ENCODE peak calls at places on chromosomes 16 and 17, in nine cellular contexts. T, X, K, M, G, A, Z, Y and U are unnamed samples.

GRCh38 chr17:59830007-59830630 is 62.6 kb downstream of the TUBD1 start:
- DNase-seq in G (no peak), M (no peak), Z (no peak), T (no peak), X (no peak), K (peak), A (no peak), Y (no peak), U (no peak)

GRCh38 chr16:49019081-49019633 is 262.5 kb downstream of the CBLN1 start:
- DNase-seq in A (no peak), K (no peak), T (no peak), Y (no peak), M (peak), Z (no peak), G (no peak), X (no peak), U (no peak)

GRCh38 chr17:5078106-5079028 is at the start of gene ZFP3:
- DNase-seq in Y (peak), K (peak), G (peak), X (peak), M (peak), Z (peak), A (no peak), T (peak), U (peak)

GRCh38 chr17:27559996-27560481 is 70.9 kb upstream of the LGALS9 start:
- DNase-seq in Y (peak), G (peak), K (peak), Z (peak), A (no peak), M (no peak), T (no peak), X (peak), U (no peak)

GRCh38 chr16:77637939-77638338 is 84.4 kb upstream of the NUDT7 start:
- DNase-seq in G (no peak), M (no peak), K (no peak), T (no peak), X (no peak), A (no peak), Y (no peak), Z (no peak), U (peak)

GRCh38 chr16:77898671-77899211 is 110.4 kb downstream of the VAT1L start:
- DNase-seq in A (no peak), M (no peak), Z (no peak), K (no peak), T (no peak), G (no peak), X (no peak), Y (no peak), U (no peak)

GRCh38 chr16:67006930-67007658 is 18.7 kb downstream of the CES4A start:
- DNase-seq in G (no peak), M (no peak), Z (no peak), X (no peak), Y (no peak), K (no peak), T (no peak), A (no peak), U (no peak)

GRCh38 chr17:77508047-77508715 is 367.4 kb downstream of the SEC14L1 start:
- DNase-seq in M (no peak), A (no peak), Y (no peak), G (no peak), X (no peak), K (peak), Z (no peak), T (no peak), U (no peak)

GRCh38 chr17:40554646-40555295 is 10.5 kb downstream of the CCR7 start:
- DNase-seq in K (no peak), Z (peak), A (peak), T (peak), M (no peak), X (peak), Y (no peak), G (peak), U (peak)

GRCh38 chr17:17416007-17416399 is 60.8 kb upstream of the MED9 start:
- DNase-seq in K (peak), G (no peak), T (no peak), Z (peak), A (peak), X (no peak), Y (no peak), M (no peak), U (no peak)

GRCh38 chr17:9875441-9875840 is 29.6 kb downstream of the RCVRN start:
- DNase-seq in M (no peak), G (no peak), A (no peak), Z (no peak), X (no peak), K (no peak), T (no peak), Y (no peak), U (no peak)

GRCh38 chr17:16480995-16481394 is 11.0 kb downstream of the LRRC75A start:
- DNase-seq in T (no peak), M (no peak), Y (no peak), X (no peak), K (no peak), A (no peak), Z (no peak), G (peak), U (no peak)

GRCh38 chr16:67169642-67170167 is 633 bp upstream of the NOL3 start:
- DNase-seq in Z (no peak), K (peak), G (no peak), M (peak), T (no peak), Y (peak), A (peak), X (peak), U (no peak)

GRCh38 chr16:56525154-56525720 is 5.4 kb upstream of the BBS2 start:
- DNase-seq in G (no peak), K (no peak), Y (no peak), A (no peak), T (no peak), Z (no peak), X (no peak), M (no peak), U (no peak)

GRCh38 chr17:65278820-65279184 is 141.6 kb downstream of the RGS9 start:
- DNase-seq in Z (no peak), X (no peak), A (no peak), T (no peak), Y (no peak), M (no peak), K (no peak), G (no peak), U (no peak)

GRCh38 chr17:57672205-57672632 is 72.9 kb downstream of the CCDC182 start:
- DNase-seq in G (no peak), M (no peak), T (no peak), A (no peak), K (no peak), X (no peak), Y (no peak), Z (no peak), U (peak)

GRCh38 chr16:70582280-70582978 is 58.8 kb downstream of the SF3B3 start:
- DNase-seq in A (peak), G (no peak), Y (no peak), Z (no peak), M (no peak), X (no peak), T (no peak), K (no peak), U (no peak)

GRCh38 chr16:55842369-55843104 is 9.6 kb upstream of the CES1 start:
- DNase-seq in Y (peak), M (peak), Z (no peak), A (peak), K (peak), T (no peak), X (no peak), G (no peak), U (no peak)

GRCh38 chr17:67912656-67913055 is 83.6 kb downstream of the C17orf58 start:
- DNase-seq in Y (no peak), K (no peak), T (no peak), Z (no peak), M (no peak), A (no peak), X (no peak), G (no peak), U (no peak)

GRCh38 chr17:45580914-45581313 is 90.4 kb upstream of the PLEKHM1 start:
- DNase-seq in Y (no peak), X (no peak), A (peak), G (no peak), K (peak), M (no peak), Z (no peak), T (no peak), U (no peak)

DNA sequence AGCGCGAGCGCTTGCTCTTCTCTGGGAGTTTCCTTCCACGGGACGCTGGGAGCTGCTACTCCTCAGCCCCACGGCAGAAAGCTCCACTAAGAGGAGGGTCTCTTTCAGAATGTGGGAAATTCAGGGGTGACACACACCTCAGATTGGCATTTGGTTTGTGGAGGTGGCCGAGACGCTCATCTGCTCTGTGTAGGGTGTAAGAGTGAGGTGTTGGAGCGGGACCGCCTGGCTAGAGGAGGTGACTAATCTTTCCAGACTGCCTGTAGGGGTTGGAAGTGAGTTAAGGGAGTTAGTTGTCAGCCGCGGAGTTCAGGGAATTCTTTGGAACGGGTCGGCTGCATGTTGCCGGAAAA is 741 bp downstream of the PSMD11 start:
- DNase-seq in A (peak), T (no peak), X (no peak), Z (peak), G (peak), K (peak), M (no peak), Y (no peak), U (no peak)
- TF ChIP-seq EP300 in A (no peak), T (no peak), X (no peak), Z (no peak), G (no peak), K (no peak), M (no peak), Y (no peak), U (no peak)

GRCh38 chr17:49691086-49691676 is 13.3 kb upstream of the SPOP start:
- DNase-seq in M (no peak), Y (peak), X (no peak), K (no peak), G (no peak), A (no peak), T (peak), Z (no peak), U (no peak)

GRCh38 chr17:49692751-49693150 is 14.9 kb upstream of the SPOP start:
- DNase-seq in X (no peak), Z (no peak), G (no peak), Y (no peak), K (no peak), M (no peak), A (no peak), T (no peak), U (no peak)

GRCh38 chr17:49690256-49690655 is 12.4 kb upstream of the SPOP start:
- DNase-seq in A (no peak), G (no peak), Y (no peak), T (no peak), K (no peak), X (no peak), M (no peak), Z (no peak), U (no peak)

GRCh38 chr17:49694847-49695697 is 12.7 kb downstream of the SLC35B1 start:
- DNase-seq in K (peak), A (peak), M (peak), T (no peak), G (peak), Y (peak), Z (peak), X (peak), U (peak)

GRCh38 chr17:49691677-49692191 is 13.8 kb upstream of the SPOP start:
- DNase-seq in G (no peak), M (no peak), K (no peak), A (no peak), T (no peak), X (no peak), Y (no peak), Z (no peak), U (no peak)
- H3K4me3 ChIP-seq in G (no peak), M (no peak), K (no peak), A (no peak), T (no peak), X (no peak), Y (no peak), Z (no peak), U (peak)

GRCh38 chr17:79620207-79621038 is 9.6 kb upstream of the RBFOX3 start:
- DNase-seq in Z (peak), A (no peak), Y (no peak), T (peak), K (no peak), M (peak), G (no peak), X (no peak), U (no peak)
- TF ChIP-seq EP300 in Z (no peak), A (no peak), Y (no peak), T (no peak), K (no peak), M (no peak), G (no peak), X (no peak), U (no peak)

DNA sequence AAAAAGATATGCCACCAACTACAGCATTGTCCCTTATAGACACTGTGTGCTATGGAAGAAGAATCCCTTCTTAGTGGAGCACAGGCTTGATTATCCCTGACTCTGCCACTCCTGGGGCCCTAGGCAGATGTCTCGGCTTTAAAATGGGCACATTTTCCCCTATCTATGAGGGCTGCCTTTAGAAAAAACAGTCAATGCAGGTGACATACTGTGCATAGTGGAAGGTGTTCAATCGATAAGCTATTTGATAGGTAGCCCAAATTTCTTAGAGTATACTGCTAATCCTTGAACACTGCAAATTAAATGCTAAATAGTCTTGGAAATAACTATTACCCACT is 64.4 kb downstream of the PARN start:
- DNase-seq in M (no peak), K (no peak), X (no peak), T (no peak), Y (no peak), A (no peak), G (no peak), Z (no peak), U (no peak)
- H3K4me3 ChIP-seq in M (no peak), K (no peak), X (no peak), T (no peak), Y (no peak), A (no peak), G (no peak), Z (no peak), U (no peak)

GRCh38 chr16:75593825-75594820 is 27.9 kb downstream of the GABARAPL2 start:
- DNase-seq in M (peak), T (no peak), Y (no peak), G (no peak), Z (no peak), A (peak), X (no peak), K (peak), U (no peak)
- TF ChIP-seq EP300 in M (no peak), T (no peak), Y (no peak), G (no peak), Z (no peak), A (peak), X (no peak), K (no peak), U (no peak)

GRCh38 chr16:87636050-87636684 is 33.9 kb downstream of the JPH3 start:
- DNase-seq in G (peak), M (peak), A (peak), Y (peak), X (peak), K (peak), T (peak), Z (peak), U (no peak)
- H3K4me3 ChIP-seq in G (peak), M (no peak), A (no peak), Y (no peak), X (peak), K (peak), T (peak), Z (peak), U (no peak)

GRCh38 chr16:9599415-9600110 is 508.1 kb downstream of the HAPSTR1 start:
- DNase-seq in M (no peak), G (no peak), A (no peak), T (no peak), X (no peak), Z (no peak), K (no peak), Y (no peak), U (no peak)
- TF ChIP-seq EP300 in M (no peak), G (no peak), A (no peak), T (no peak), X (no peak), Z (no peak), K (no peak), Y (no peak), U (no peak)